ENCODE peak calls at places on chromosomes 3 and 15, in seven cellular contexts. One of them, this sample, is unnamed.

GRCh38 chr3:120471643-120472042 is 20.9 kb upstream of the FSTL1 start:
- DNase-seq in PC-9: no peak
- DNase-seq in hepatocyte: no peak
- DNase-seq in H9: no peak
- DNase-seq in neuronal stem cell: no peak
- DNase-seq in fibroblast of lung: peak; percentile 38
- DNase-seq in keratinocyte: no peak
- DNase-seq in this sample: no peak

GRCh38 chr15:97968380-97968779 is 7.9 kb downstream of the ARRDC4 start:
- DNase-seq in keratinocyte: no peak
- DNase-seq in PC-9: no peak
- DNase-seq in hepatocyte: no peak
- DNase-seq in fibroblast of lung: peak; percentile 82
- DNase-seq in neuronal stem cell: no peak
- DNase-seq in H9: no peak
- DNase-seq in this sample: no peak

GRCh38 chr3:128081846-128082245 is 29.6 kb downstream of the SEC61A1 start:
- DNase-seq in neuronal stem cell: no peak
- DNase-seq in hepatocyte: no peak
- DNase-seq in H9: no peak
- DNase-seq in PC-9: no peak
- DNase-seq in fibroblast of lung: peak; percentile 49
- DNase-seq in keratinocyte: no peak
- DNase-seq in this sample: no peak

GRCh38 chr3:129555176-129555575 is 12.2 kb downstream of the H1-8 start:
- DNase-seq in neuronal stem cell: no peak
- DNase-seq in hepatocyte: no peak
- DNase-seq in keratinocyte: no peak
- DNase-seq in fibroblast of lung: no peak
- DNase-seq in H9: no peak
- DNase-seq in PC-9: no peak
- DNase-seq in this sample: no peak

GRCh38 chr3:66618066-66618465 is 117.2 kb upstream of the LRIG1 start:
- DNase-seq in neuronal stem cell: no peak
- DNase-seq in PC-9: no peak
- DNase-seq in hepatocyte: no peak
- DNase-seq in fibroblast of lung: no peak
- DNase-seq in H9: no peak
- DNase-seq in keratinocyte: no peak
- DNase-seq in this sample: no peak

GRCh38 chr15:94360251-94360671 is 128.9 kb downstream of the MCTP2 start:
- DNase-seq in H9: no peak
- DNase-seq in hepatocyte: no peak
- DNase-seq in fibroblast of lung: no peak
- DNase-seq in PC-9: no peak
- DNase-seq in neuronal stem cell: no peak
- DNase-seq in keratinocyte: no peak
- DNase-seq in this sample: no peak

GRCh38 chr3:11536132-11536935 is 107.4 kb downstream of the VGLL4 start:
- DNase-seq in fibroblast of lung: no peak
- DNase-seq in neuronal stem cell: no peak
- DNase-seq in PC-9: no peak
- DNase-seq in keratinocyte: no peak
- DNase-seq in hepatocyte: no peak
- DNase-seq in H9: no peak
- DNase-seq in this sample: no peak

GRCh38 chr15:28132524-28133275 is 33.6 kb upstream of the OCA2 start:
- DNase-seq in H9: no peak
- DNase-seq in hepatocyte: no peak
- DNase-seq in neuronal stem cell: no peak
- DNase-seq in keratinocyte: no peak
- DNase-seq in fibroblast of lung: peak; percentile 65
- DNase-seq in PC-9: no peak
- DNase-seq in this sample: no peak

GRCh38 chr3:136018876-136019275 is 53.3 kb downstream of the PPP2R3A start:
- DNase-seq in fibroblast of lung: no peak
- DNase-seq in hepatocyte: no peak
- DNase-seq in neuronal stem cell: no peak
- DNase-seq in PC-9: no peak
- DNase-seq in H9: no peak
- DNase-seq in keratinocyte: no peak
- DNase-seq in this sample: no peak

GRCh38 chr3:194775731-194776130 is 90.0 kb downstream of the FAM43A start:
- DNase-seq in neuronal stem cell: no peak
- DNase-seq in hepatocyte: no peak
- DNase-seq in keratinocyte: no peak
- DNase-seq in H9: no peak
- DNase-seq in fibroblast of lung: no peak
- DNase-seq in PC-9: no peak
- DNase-seq in this sample: no peak

GRCh38 chr3:142127941-142128658 is 21.2 kb downstream of the TFDP2 start:
- DNase-seq in keratinocyte: no peak
- DNase-seq in hepatocyte: no peak
- DNase-seq in fibroblast of lung: no peak
- DNase-seq in neuronal stem cell: no peak
- DNase-seq in PC-9: no peak
- DNase-seq in H9: no peak
- DNase-seq in this sample: no peak
- H2AFZ ChIP-seq in keratinocyte: no peak overlapping the region
- H2AFZ ChIP-seq in hepatocyte: no peak overlapping the region
- H2AFZ ChIP-seq in fibroblast of lung: no peak overlapping the region
- H2AFZ ChIP-seq in neuronal stem cell: no peak overlapping the region
- H2AFZ ChIP-seq in PC-9: no peak overlapping the region
- H2AFZ ChIP-seq in H9: no peak overlapping the region
- H2AFZ ChIP-seq in this sample: no peak overlapping the region

DNA sequence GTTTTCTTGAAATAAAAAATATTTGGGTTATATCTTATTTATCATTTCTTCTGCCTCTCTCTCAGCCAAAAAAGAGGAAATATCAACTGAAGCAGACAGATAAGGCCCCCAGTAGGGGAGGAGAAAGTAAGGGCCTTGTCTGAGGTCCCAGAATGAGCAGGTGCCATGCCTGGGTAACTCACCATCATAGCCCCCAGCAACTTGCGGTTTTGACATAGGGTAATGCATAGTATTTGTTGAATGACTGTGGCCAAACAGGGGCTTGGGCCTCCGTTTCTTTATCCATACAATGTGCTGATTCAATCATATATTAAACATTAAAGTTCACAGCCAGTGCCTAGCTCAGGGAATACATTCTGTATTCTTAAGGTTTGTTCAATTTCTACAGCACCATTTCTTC is 119.6 kb downstream of the ABI3BP start:
- DNase-seq in keratinocyte: no peak
- DNase-seq in hepatocyte: no peak
- DNase-seq in PC-9: no peak
- DNase-seq in H9: no peak
- DNase-seq in fibroblast of lung: no peak
- DNase-seq in neuronal stem cell: no peak
- DNase-seq in this sample: no peak
- H2AFZ ChIP-seq in keratinocyte: no peak overlapping the region
- H2AFZ ChIP-seq in hepatocyte: no peak overlapping the region
- H2AFZ ChIP-seq in PC-9: no peak overlapping the region
- H2AFZ ChIP-seq in H9: no peak overlapping the region
- H2AFZ ChIP-seq in fibroblast of lung: no peak overlapping the region
- H2AFZ ChIP-seq in neuronal stem cell: no peak overlapping the region
- H2AFZ ChIP-seq in this sample: no peak overlapping the region

GRCh38 chr3:42159706-42160472 is 68.7 kb downstream of the TRAK1 start:
- DNase-seq in H9: peak; percentile 97
- DNase-seq in neuronal stem cell: peak; percentile 51
- DNase-seq in hepatocyte: peak; percentile 86
- DNase-seq in fibroblast of lung: no peak
- DNase-seq in PC-9: peak; percentile 93
- DNase-seq in keratinocyte: peak; percentile 46
- DNase-seq in this sample: peak; percentile 77
- H2AFZ ChIP-seq in H9: no peak overlapping the region
- H2AFZ ChIP-seq in neuronal stem cell: no peak overlapping the region
- H2AFZ ChIP-seq in hepatocyte: no peak overlapping the region
- H2AFZ ChIP-seq in fibroblast of lung: no peak overlapping the region
- H2AFZ ChIP-seq in PC-9: peak overlapping the region; percentile 53
- H2AFZ ChIP-seq in keratinocyte: peak overlapping the region; percentile 28
- H2AFZ ChIP-seq in this sample: peak overlapping the region; percentile 78

GRCh38 chr3:182036382-182036781 is 324.7 kb downstream of the SOX2 start:
- DNase-seq in H9: no peak
- DNase-seq in PC-9: no peak
- DNase-seq in fibroblast of lung: no peak
- DNase-seq in hepatocyte: no peak
- DNase-seq in neuronal stem cell: no peak
- DNase-seq in keratinocyte: no peak
- DNase-seq in this sample: no peak
- H2AFZ ChIP-seq in H9: no peak overlapping the region
- H2AFZ ChIP-seq in PC-9: no peak overlapping the region
- H2AFZ ChIP-seq in fibroblast of lung: no peak overlapping the region
- H2AFZ ChIP-seq in hepatocyte: no peak overlapping the region
- H2AFZ ChIP-seq in neuronal stem cell: no peak overlapping the region
- H2AFZ ChIP-seq in keratinocyte: no peak overlapping the region
- H2AFZ ChIP-seq in this sample: no peak overlapping the region

GRCh38 chr15:90530250-90531051 is 728 bp downstream of the CRTC3 start:
- DNase-seq in H9: peak; percentile 49
- DNase-seq in neuronal stem cell: peak; percentile 17
- DNase-seq in keratinocyte: no peak
- DNase-seq in hepatocyte: peak; percentile 68
- DNase-seq in PC-9: peak; percentile 55
- DNase-seq in fibroblast of lung: peak; percentile 34
- DNase-seq in this sample: peak; percentile 49
- H2AFZ ChIP-seq in H9: no peak overlapping the region
- H2AFZ ChIP-seq in neuronal stem cell: peak overlapping the region; percentile 100
- H2AFZ ChIP-seq in keratinocyte: peak overlapping the region; percentile 63
- H2AFZ ChIP-seq in hepatocyte: peak overlapping the region; percentile 93
- H2AFZ ChIP-seq in PC-9: peak overlapping the region; percentile 82
- H2AFZ ChIP-seq in fibroblast of lung: peak overlapping the region; percentile 37
- H2AFZ ChIP-seq in this sample: peak overlapping the region; percentile 82